ENCODE peak calls at places on chromosomes 11 and 22, in ten cellular contexts. X is HS-27A, Y is activated T-cell treated with anti-CD3 and anti-CD28 coated beads for 24 hours, M is GM04504, J is cardiac muscle cell, Z is PC-3, F is WTC11, I is heart right ventricle, E is AG09309, P is activated T-helper 1 cell treated with Interleukin-2 at 50 U/mL for 16 hours. U is an unnamed sample.

GRCh38 chr11:107427569-107428180 is 29.9 kb downstream of the CWF19L2 start:
- DNase-seq in X (no peak), Y (no peak), M (peak; percentile 1), J (no peak), Z (no peak), F (no peak), I (no peak), E (no peak), P (no peak), U (no peak)

GRCh38 chr11:114790910-114791309 is 112.6 kb downstream of the NXPE2 start:
- DNase-seq in X (no peak), Y (no peak), M (no peak), J (no peak), Z (no peak), F (no peak), I (no peak), E (no peak), P (no peak), U (no peak)

GRCh38 chr11:123151366-123151765 is 43.7 kb downstream of the CLMP start:
- DNase-seq in X (no peak), Y (no peak), M (no peak), J (no peak), Z (no peak), F (no peak), I (no peak), E (no peak), P (no peak), U (no peak)

GRCh38 chr11:296976-297665 is 2.2 kb downstream of the IFITM5 start:
- DNase-seq in X (no peak), Y (no peak), M (no peak), J (no peak), Z (no peak), F (peak; percentile 16), I (peak; percentile 5), E (no peak), P (no peak), U (no peak)

GRCh38 chr11:128728767-128729587 is 35.1 kb downstream of the FLI1 start:
- DNase-seq in X (no peak), Y (no peak), M (no peak), J (no peak), Z (no peak), F (no peak), I (no peak), E (no peak), P (no peak), U (no peak)

GRCh38 chr11:74948546-74948897 is 369 bp downstream of the XRRA1 start:
- DNase-seq in X (no peak), Y (no peak), M (no peak), J (no peak), Z (no peak), F (no peak), I (no peak), E (no peak), P (no peak), U (peak; percentile 27)

GRCh38 chr11:57763568-57763967 is 2.0 kb downstream of the CTNND1 start:
- DNase-seq in X (no peak), Y (no peak), M (no peak), J (peak; percentile 50), Z (peak; percentile 66), F (no peak), I (no peak), E (no peak), P (no peak), U (peak; percentile 55)

GRCh38 chr11:128607819-128608218 is 20.5 kb upstream of the ETS1 start:
- DNase-seq in X (no peak), Y (no peak), M (no peak), J (peak; percentile 54), Z (peak; percentile 19), F (no peak), I (no peak), E (no peak), P (no peak), U (no peak)

GRCh38 chr11:60942207-60942606 is 9.8 kb downstream of the SLC15A3 start:
- DNase-seq in X (no peak), Y (no peak), M (no peak), J (no peak), Z (no peak), F (no peak), I (no peak), E (no peak), P (no peak), U (no peak)

GRCh38 chr11:99020324-99021225 is at the start of gene CNTN5:
- DNase-seq in X (no peak), Y (peak; percentile 5), M (no peak), J (peak; percentile 87), Z (peak; percentile 41), F (peak; percentile 68), I (peak; percentile 28), E (no peak), P (no peak), U (peak; percentile 10)

GRCh38 chr11:120651836-120652235 is 140.3 kb downstream of the GRIK4 start:
- DNase-seq in X (no peak), Y (no peak), M (no peak), J (no peak), Z (no peak), F (no peak), I (no peak), E (no peak), P (no peak), U (no peak)

GRCh38 chr11:17906436-17906835 is 106.4 kb downstream of the SERGEF start:
- DNase-seq in X (no peak), Y (no peak), M (no peak), J (peak; percentile 49), Z (peak; percentile 28), F (peak; percentile 87), I (no peak), E (no peak), P (no peak), U (no peak)

GRCh38 chr22:47630741-47631534 is 868.5 kb downstream of the TBC1D22A start:
- DNase-seq in X (no peak), Y (no peak), M (no peak), J (no peak), Z (no peak), F (no peak), I (no peak), E (no peak), P (no peak), U (no peak)

GRCh38 chr11:74232316-74232950 is 61.3 kb downstream of the PPME1 start:
- DNase-seq in X (no peak), Y (no peak), M (no peak), J (no peak), Z (no peak), F (no peak), I (no peak), E (no peak), P (no peak), U (no peak)

GRCh38 chr22:50293441-50294318 is 13.8 kb downstream of the PLXNB2 start:
- DNase-seq in X (peak; percentile 66), Y (no peak), M (peak; percentile 46), J (peak; percentile 87), Z (peak; percentile 71), F (peak; percentile 85), I (peak; percentile 71), E (peak; percentile 17), P (no peak), U (peak; percentile 93)

GRCh38 chr11:83566948-83567347 is 280.8 kb upstream of the CCDC90B start:
- DNase-seq in X (no peak), Y (no peak), M (peak; percentile 55), J (no peak), Z (peak; percentile 40), F (no peak), I (no peak), E (peak; percentile 49), P (no peak), U (peak; percentile 60)

GRCh38 chr22:37686002-37686982 is at the start of gene NOL12:
- DNase-seq in X (no peak), Y (peak; percentile 67), M (peak; percentile 71), J (peak; percentile 91), Z (peak; percentile 87), F (peak; percentile 84), I (peak; percentile 78), E (peak; percentile 48), P (peak; percentile 65), U (peak; percentile 81)

GRCh38 chr11:1718326-1718725 is 21.3 kb downstream of the KRTAP5-6 start:
- DNase-seq in X (no peak), Y (no peak), M (no peak), J (no peak), Z (no peak), F (no peak), I (no peak), E (no peak), P (no peak), U (no peak)